ENCODE peak calls at places on chromosomes 12 and 14, in nine cellular contexts. Y is activated naive CD8-positive, alpha-beta T cell treated with anti-CD3 and anti-CD28 coated beads for 36 hours; A is frontal cortex; W is astrocyte of the cerebellum; I is head of caudate nucleus; E is NCI-H1092 treated with DMSO at 0.1 percent for 48 hours; X is activated CD4-positive, alpha-beta T cell treated with anti-CD3 and anti-CD28 coated beads, Interleukin-2, amount 10 ng/mL, durations not matched to agents 7 days and 5 days; P is left cardiac atrium; G is AG20443. K is an unnamed sample.

GRCh38 chr14:34035177-34035933 is 84.5 kb upstream of the EGLN3 start:
- DNase-seq in Y (no peak), A (no peak), W (no peak), I (no peak), E (no peak), X (no peak), P (peak), G (no peak), K (no peak)

GRCh38 chr12:56522486-56523193 is 1.0 kb downstream of the RBMS2 start:
- DNase-seq in Y (no peak), A (no peak), W (no peak), I (no peak), E (no peak), X (no peak), P (no peak), G (peak), K (no peak)

GRCh38 chr12:103530352-103530751 is 34.6 kb upstream of the C12orf42 start:
- DNase-seq in Y (no peak), A (no peak), W (no peak), I (no peak), E (no peak), X (no peak), P (no peak), G (no peak), K (no peak)

GRCh38 chr14:81694419-81694818 is 160.8 kb upstream of the SEL1L start:
- DNase-seq in Y (no peak), A (no peak), W (no peak), I (no peak), E (no peak), X (no peak), P (no peak), G (no peak), K (no peak)

GRCh38 chr12:19998968-19999792 is 369.2 kb upstream of the PDE3A start:
- DNase-seq in Y (no peak), A (no peak), W (no peak), I (no peak), E (no peak), X (no peak), P (no peak), G (no peak), K (no peak)

GRCh38 chr12:2179953-2180736 is 127.4 kb downstream of the CACNA1C start:
- DNase-seq in Y (no peak), A (peak), W (peak), I (no peak), E (no peak), X (no peak), P (peak), G (peak), K (no peak)

GRCh38 chr14:74437654-74438053 is 11.6 kb upstream of the SYNDIG1L start:
- DNase-seq in Y (no peak), A (no peak), W (no peak), I (no peak), E (no peak), X (no peak), P (no peak), G (no peak), K (no peak)

GRCh38 chr12:42957136-42957535 is 367.6 kb upstream of the PRICKLE1 start:
- DNase-seq in Y (no peak), A (peak), W (no peak), I (no peak), E (no peak), X (no peak), P (peak), G (no peak), K (no peak)

GRCh38 chr12:30613119-30613830 is 82.4 kb downstream of the IPO8 start:
- DNase-seq in Y (no peak), A (no peak), W (no peak), I (no peak), E (no peak), X (no peak), P (no peak), G (no peak), K (no peak)

GRCh38 chr14:95119336-95119735 is 38.0 kb downstream of the DICER1 start:
- DNase-seq in Y (no peak), A (no peak), W (no peak), I (no peak), E (no peak), X (no peak), P (no peak), G (no peak), K (no peak)

GRCh38 chr12:67630373-67631088 is 18.0 kb upstream of the DYRK2 start:
- DNase-seq in Y (peak), A (no peak), W (no peak), I (no peak), E (no peak), X (peak), P (peak), G (no peak), K (peak)

GRCh38 chr12:112121780-112122565 is 3.4 kb upstream of the TRAFD1 start:
- DNase-seq in Y (no peak), A (no peak), W (peak), I (peak), E (no peak), X (no peak), P (peak), G (peak), K (no peak)

GRCh38 chr12:90333939-90334338 is 621.0 kb downstream of the CCER1 start:
- DNase-seq in Y (no peak), A (no peak), W (no peak), I (no peak), E (no peak), X (no peak), P (no peak), G (no peak), K (no peak)

GRCh38 chr12:53791735-53792326 is 40.1 kb upstream of the CISTR start:
- DNase-seq in Y (peak), A (no peak), W (no peak), I (peak), E (no peak), X (peak), P (no peak), G (no peak), K (no peak)

GRCh38 chr12:25362646-25363045 is 111.9 kb upstream of the KRAS start:
- DNase-seq in Y (no peak), A (no peak), W (no peak), I (no peak), E (no peak), X (no peak), P (no peak), G (no peak), K (no peak)

K was measured in T-helper 22 cell.